ENCODE peak calls at places on chromosomes 2 and 18, in six cellular contexts. One of them, this sample, is unnamed.

GRCh38 chr18:79049506-79049905 is 19.7 kb upstream of the ATP9B start:
- DNase-seq in A172: no peak
- DNase-seq in fibroblast of gingiva: no peak
- DNase-seq in activated CD8-positive, alpha-beta memory T cell treated with anti-CD3 and anti-CD28 coated beads for 24 hours: no peak
- DNase-seq in foreskin keratinocyte: no peak
- DNase-seq in smooth muscle cell of the brain vasculature: no peak
- DNase-seq in this sample: no peak

GRCh38 chr2:65409045-65409444 is 23.4 kb downstream of the SPRED2 start:
- DNase-seq in activated CD8-positive, alpha-beta memory T cell treated with anti-CD3 and anti-CD28 coated beads for 24 hours: no peak
- DNase-seq in foreskin keratinocyte: no peak
- DNase-seq in smooth muscle cell of the brain vasculature: no peak
- DNase-seq in fibroblast of gingiva: no peak
- DNase-seq in A172: no peak
- DNase-seq in this sample: no peak

GRCh38 chr2:127857494-127857818 is 499 bp downstream of the POLR2D start:
- DNase-seq in smooth muscle cell of the brain vasculature: no peak
- DNase-seq in fibroblast of gingiva: no peak
- DNase-seq in A172: peak
- DNase-seq in activated CD8-positive, alpha-beta memory T cell treated with anti-CD3 and anti-CD28 coated beads for 24 hours: no peak
- DNase-seq in foreskin keratinocyte: peak
- DNase-seq in this sample: peak

GRCh38 chr2:17232751-17233150 is 285.5 kb downstream of the RAD51AP2 start:
- DNase-seq in A172: no peak
- DNase-seq in activated CD8-positive, alpha-beta memory T cell treated with anti-CD3 and anti-CD28 coated beads for 24 hours: no peak
- DNase-seq in smooth muscle cell of the brain vasculature: no peak
- DNase-seq in foreskin keratinocyte: no peak
- DNase-seq in fibroblast of gingiva: no peak
- DNase-seq in this sample: no peak

GRCh38 chr2:204407209-204408070 is 137.8 kb upstream of the PARD3B start:
- DNase-seq in foreskin keratinocyte: no peak
- DNase-seq in A172: peak
- DNase-seq in fibroblast of gingiva: no peak
- DNase-seq in smooth muscle cell of the brain vasculature: no peak
- DNase-seq in activated CD8-positive, alpha-beta memory T cell treated with anti-CD3 and anti-CD28 coated beads for 24 hours: no peak
- DNase-seq in this sample: no peak

GRCh38 chr2:165529130-165529529 is 59.6 kb downstream of the CSRNP3 start:
- DNase-seq in activated CD8-positive, alpha-beta memory T cell treated with anti-CD3 and anti-CD28 coated beads for 24 hours: no peak
- DNase-seq in A172: peak
- DNase-seq in fibroblast of gingiva: peak
- DNase-seq in foreskin keratinocyte: no peak
- DNase-seq in smooth muscle cell of the brain vasculature: no peak
- DNase-seq in this sample: no peak

GRCh38 chr2:162257416-162257815 is 14.2 kb upstream of the FAP start:
- DNase-seq in activated CD8-positive, alpha-beta memory T cell treated with anti-CD3 and anti-CD28 coated beads for 24 hours: no peak
- DNase-seq in A172: no peak
- DNase-seq in foreskin keratinocyte: no peak
- DNase-seq in fibroblast of gingiva: peak
- DNase-seq in smooth muscle cell of the brain vasculature: no peak
- DNase-seq in this sample: no peak

GRCh38 chr2:226985227-226985946 is 149.5 kb downstream of the RHBDD1 start:
- DNase-seq in smooth muscle cell of the brain vasculature: peak
- DNase-seq in fibroblast of gingiva: peak
- DNase-seq in activated CD8-positive, alpha-beta memory T cell treated with anti-CD3 and anti-CD28 coated beads for 24 hours: no peak
- DNase-seq in foreskin keratinocyte: peak
- DNase-seq in A172: peak
- DNase-seq in this sample: no peak

GRCh38 chr2:105581568-105581944 is 163.2 kb upstream of the NCK2 start:
- DNase-seq in A172: no peak
- DNase-seq in foreskin keratinocyte: no peak
- DNase-seq in smooth muscle cell of the brain vasculature: no peak
- DNase-seq in activated CD8-positive, alpha-beta memory T cell treated with anti-CD3 and anti-CD28 coated beads for 24 hours: no peak
- DNase-seq in fibroblast of gingiva: no peak
- DNase-seq in this sample: no peak

GRCh38 chr2:232988444-232988843 is 24.6 kb downstream of the NGEF start:
- DNase-seq in smooth muscle cell of the brain vasculature: peak
- DNase-seq in A172: peak
- DNase-seq in activated CD8-positive, alpha-beta memory T cell treated with anti-CD3 and anti-CD28 coated beads for 24 hours: peak
- DNase-seq in fibroblast of gingiva: peak
- DNase-seq in foreskin keratinocyte: peak
- DNase-seq in this sample: no peak

GRCh38 chr2:190524928-190525327 is 9.6 kb downstream of the NEMP2 start:
- DNase-seq in foreskin keratinocyte: no peak
- DNase-seq in A172: no peak
- DNase-seq in smooth muscle cell of the brain vasculature: no peak
- DNase-seq in fibroblast of gingiva: no peak
- DNase-seq in activated CD8-positive, alpha-beta memory T cell treated with anti-CD3 and anti-CD28 coated beads for 24 hours: no peak
- DNase-seq in this sample: no peak

GRCh38 chr2:25955869-25956535 is 26.3 kb downstream of the KIF3C start:
- DNase-seq in A172: no peak
- DNase-seq in fibroblast of gingiva: no peak
- DNase-seq in activated CD8-positive, alpha-beta memory T cell treated with anti-CD3 and anti-CD28 coated beads for 24 hours: no peak
- DNase-seq in smooth muscle cell of the brain vasculature: no peak
- DNase-seq in foreskin keratinocyte: no peak
- DNase-seq in this sample: no peak

GRCh38 chr2:210376618-210377175 is 61.7 kb upstream of the MYL1 start:
- DNase-seq in fibroblast of gingiva: no peak
- DNase-seq in A172: no peak
- DNase-seq in smooth muscle cell of the brain vasculature: no peak
- DNase-seq in foreskin keratinocyte: no peak
- DNase-seq in activated CD8-positive, alpha-beta memory T cell treated with anti-CD3 and anti-CD28 coated beads for 24 hours: no peak
- DNase-seq in this sample: no peak

GRCh38 chr2:147485210-147485851 is 359.5 kb upstream of the ACVR2A start:
- DNase-seq in smooth muscle cell of the brain vasculature: no peak
- DNase-seq in activated CD8-positive, alpha-beta memory T cell treated with anti-CD3 and anti-CD28 coated beads for 24 hours: no peak
- DNase-seq in foreskin keratinocyte: no peak
- DNase-seq in fibroblast of gingiva: no peak
- DNase-seq in A172: no peak
- DNase-seq in this sample: no peak

GRCh38 chr18:44601447-44601846 is 79.2 kb upstream of the SETBP1 start:
- DNase-seq in A172: peak
- DNase-seq in fibroblast of gingiva: no peak
- DNase-seq in smooth muscle cell of the brain vasculature: peak
- DNase-seq in activated CD8-positive, alpha-beta memory T cell treated with anti-CD3 and anti-CD28 coated beads for 24 hours: no peak
- DNase-seq in foreskin keratinocyte: peak
- DNase-seq in this sample: no peak

GRCh38 chr2:138637686-138638085 is 136.1 kb downstream of the SPOPL start:
- DNase-seq in activated CD8-positive, alpha-beta memory T cell treated with anti-CD3 and anti-CD28 coated beads for 24 hours: no peak
- DNase-seq in fibroblast of gingiva: no peak
- DNase-seq in A172: no peak
- DNase-seq in smooth muscle cell of the brain vasculature: no peak
- DNase-seq in foreskin keratinocyte: no peak
- DNase-seq in this sample: no peak

GRCh38 chr2:50328680-50329079 is 703.3 kb downstream of the NRXN1 start:
- DNase-seq in A172: no peak
- DNase-seq in fibroblast of gingiva: no peak
- DNase-seq in activated CD8-positive, alpha-beta memory T cell treated with anti-CD3 and anti-CD28 coated beads for 24 hours: no peak
- DNase-seq in smooth muscle cell of the brain vasculature: no peak
- DNase-seq in foreskin keratinocyte: no peak
- DNase-seq in this sample: no peak

GRCh38 chr2:25308599-25308998 is 33.1 kb downstream of the DNMT3A start:
- DNase-seq in A172: no peak
- DNase-seq in activated CD8-positive, alpha-beta memory T cell treated with anti-CD3 and anti-CD28 coated beads for 24 hours: no peak
- DNase-seq in fibroblast of gingiva: no peak
- DNase-seq in foreskin keratinocyte: no peak
- DNase-seq in smooth muscle cell of the brain vasculature: no peak
- DNase-seq in this sample: no peak

GRCh38 chr2:11984556-11985158 is 238.2 kb downstream of the LPIN1 start:
- DNase-seq in foreskin keratinocyte: no peak
- DNase-seq in activated CD8-positive, alpha-beta memory T cell treated with anti-CD3 and anti-CD28 coated beads for 24 hours: no peak
- DNase-seq in A172: no peak
- DNase-seq in fibroblast of gingiva: no peak
- DNase-seq in smooth muscle cell of the brain vasculature: no peak
- DNase-seq in this sample: no peak

GRCh38 chr2:160376576-160376975 is 117.0 kb downstream of the RBMS1 start:
- DNase-seq in foreskin keratinocyte: no peak
- DNase-seq in fibroblast of gingiva: peak
- DNase-seq in activated CD8-positive, alpha-beta memory T cell treated with anti-CD3 and anti-CD28 coated beads for 24 hours: no peak
- DNase-seq in smooth muscle cell of the brain vasculature: no peak
- DNase-seq in A172: peak
- DNase-seq in this sample: no peak

GRCh38 chr2:39494784-39495251 is 57.7 kb upstream of the MAP4K3 start:
- DNase-seq in fibroblast of gingiva: peak
- DNase-seq in A172: peak
- DNase-seq in activated CD8-positive, alpha-beta memory T cell treated with anti-CD3 and anti-CD28 coated beads for 24 hours: no peak
- DNase-seq in foreskin keratinocyte: peak
- DNase-seq in smooth muscle cell of the brain vasculature: no peak
- DNase-seq in this sample: no peak